ENCODE peak calls at places on chromosomes 5 and 9, in four cellular contexts. One of them, this sample, is unnamed.

GRCh38 chr9:37370968-37371563 is 51.4 kb upstream of the GRHPR start:
- DNase-seq in HCT116: no peak
- DNase-seq in K562: no peak
- DNase-seq in H1: no peak
- DNase-seq in this sample: peak; percentile 98

GRCh38 chr5:33457124-33457523 is 16.4 kb downstream of the TARS1 start:
- DNase-seq in HCT116: no peak
- DNase-seq in H1: no peak
- DNase-seq in K562: no peak
- DNase-seq in this sample: no peak

GRCh38 chr5:78610163-78610583 is 38.4 kb downstream of the LHFPL2 start:
- DNase-seq in HCT116: no peak
- DNase-seq in H1: no peak
- DNase-seq in K562: no peak
- DNase-seq in this sample: no peak

GRCh38 chr5:73615947-73616346 is 10.0 kb upstream of the ARHGEF28 start:
- DNase-seq in H1: no peak
- DNase-seq in K562: no peak
- DNase-seq in HCT116: no peak
- DNase-seq in this sample: no peak

GRCh38 chr5:81006955-81007636 is 46.9 kb downstream of the RASGRF2 start:
- DNase-seq in H1: no peak
- DNase-seq in K562: no peak
- DNase-seq in HCT116: no peak
- DNase-seq in this sample: no peak

GRCh38 chr5:101012880-101013279 is 109.8 kb upstream of the ST8SIA4 start:
- DNase-seq in H1: no peak
- DNase-seq in K562: no peak
- DNase-seq in HCT116: no peak
- DNase-seq in this sample: no peak

GRCh38 chr9:135592625-135593024 is 31.1 kb downstream of the PAEP start:
- DNase-seq in H1: no peak
- DNase-seq in K562: no peak
- DNase-seq in HCT116: no peak
- DNase-seq in this sample: no peak

GRCh38 chr5:146366904-146367303 is 28.3 kb downstream of the POU4F3 start:
- DNase-seq in K562: no peak
- DNase-seq in H1: no peak
- DNase-seq in HCT116: no peak
- DNase-seq in this sample: no peak

GRCh38 chr9:16262467-16263261 is 607.8 kb downstream of the BNC2 start:
- DNase-seq in H1: no peak
- DNase-seq in K562: no peak
- DNase-seq in HCT116: no peak
- DNase-seq in this sample: no peak

GRCh38 chr5:33563983-33564908 is 123.5 kb downstream of the TARS1 start:
- DNase-seq in H1: no peak
- DNase-seq in HCT116: no peak
- DNase-seq in K562: no peak
- DNase-seq in this sample: no peak

GRCh38 chr5:156838966-156839365 is 11.1 kb upstream of the PPP1R2B start:
- DNase-seq in K562: no peak
- DNase-seq in H1: no peak
- DNase-seq in HCT116: no peak
- DNase-seq in this sample: no peak

GRCh38 chr5:132566657-132567056 is 9.9 kb downstream of the RAD50 start:
- DNase-seq in HCT116: no peak
- DNase-seq in H1: no peak
- DNase-seq in K562: no peak
- DNase-seq in this sample: no peak

GRCh38 chr5:54455413-54456157 is at the start of gene HSPB3:
- DNase-seq in H1: no peak
- DNase-seq in HCT116: no peak
- DNase-seq in K562: no peak
- DNase-seq in this sample: no peak

GRCh38 chr5:173495225-173495904 is 121.1 kb downstream of the BOD1 start:
- DNase-seq in H1: no peak
- DNase-seq in HCT116: no peak
- DNase-seq in K562: no peak
- DNase-seq in this sample: no peak

GRCh38 chr5:169052207-169052606 is 248.7 kb downstream of the SLIT3 start:
- DNase-seq in K562: no peak
- DNase-seq in HCT116: no peak
- DNase-seq in H1: no peak
- DNase-seq in this sample: no peak

GRCh38 chr5:124675921-124676846 is 70.3 kb downstream of the ZNF608 start:
- DNase-seq in H1: no peak
- DNase-seq in K562: no peak
- DNase-seq in HCT116: no peak
- DNase-seq in this sample: no peak

GRCh38 chr9:130301483-130302286 is 36.1 kb downstream of the HMCN2 start:
- DNase-seq in H1: no peak
- DNase-seq in K562: no peak
- DNase-seq in HCT116: no peak
- DNase-seq in this sample: no peak

GRCh38 chr5:96235008-96235910 is 197.8 kb downstream of the PCSK1 start:
- DNase-seq in K562: no peak
- DNase-seq in HCT116: no peak
- DNase-seq in H1: no peak
- DNase-seq in this sample: no peak

GRCh38 chr5:81825237-81825636 is 74.3 kb upstream of the SSBP2 start:
- DNase-seq in K562: no peak
- DNase-seq in HCT116: no peak
- DNase-seq in H1: no peak
- DNase-seq in this sample: no peak

GRCh38 chr5:87899109-87900100 is 369.2 kb downstream of the TMEM161B start:
- DNase-seq in K562: no peak
- DNase-seq in H1: no peak
- DNase-seq in HCT116: no peak
- DNase-seq in this sample: peak; percentile 2

GRCh38 chr5:62124266-62124665 is 181.7 kb upstream of the KIF2A start:
- DNase-seq in K562: no peak
- DNase-seq in H1: no peak
- DNase-seq in HCT116: no peak
- DNase-seq in this sample: no peak

GRCh38 chr5:144598451-144599068 is 427.9 kb downstream of the KCTD16 start:
- DNase-seq in K562: no peak
- DNase-seq in H1: no peak
- DNase-seq in HCT116: no peak
- DNase-seq in this sample: no peak

GRCh38 chr9:15349892-15350761 is 43.1 kb upstream of the TTC39B start:
- DNase-seq in HCT116: no peak
- DNase-seq in H1: no peak
- DNase-seq in K562: no peak
- DNase-seq in this sample: no peak

GRCh38 chr5:168288349-168289245 is 2.8 kb upstream of the WWC1 start:
- DNase-seq in H1: no peak
- DNase-seq in K562: no peak
- DNase-seq in HCT116: peak; percentile 76
- DNase-seq in this sample: no peak

GRCh38 chr5:68178579-68178978 is 37.0 kb upstream of the PIK3R1 start:
- DNase-seq in H1: no peak
- DNase-seq in K562: no peak
- DNase-seq in HCT116: peak; percentile 3
- DNase-seq in this sample: no peak

GRCh38 chr5:155343468-155343867 is 329.9 kb downstream of the KIF4B start:
- DNase-seq in H1: no peak
- DNase-seq in K562: no peak
- DNase-seq in HCT116: no peak
- DNase-seq in this sample: no peak

GRCh38 chr9:81628897-81629296 is 60.5 kb downstream of the TLE1 start:
- DNase-seq in K562: no peak
- DNase-seq in H1: no peak
- DNase-seq in HCT116: no peak
- DNase-seq in this sample: no peak

GRCh38 chr9:123111977-123112869 is 78.8 kb downstream of the GPR21 start:
- DNase-seq in K562: no peak
- DNase-seq in HCT116: no peak
- DNase-seq in H1: no peak
- DNase-seq in this sample: no peak

GRCh38 chr5:74632947-74633356 is 7.6 kb downstream of the ENC1 start:
- DNase-seq in H1: no peak
- DNase-seq in K562: no peak
- DNase-seq in HCT116: peak; percentile 57
- DNase-seq in this sample: no peak

GRCh38 chr5:176166427-176166826 is 71.8 kb upstream of the SIMC1 start:
- DNase-seq in K562: no peak
- DNase-seq in H1: no peak
- DNase-seq in HCT116: peak; percentile 22
- DNase-seq in this sample: no peak

GRCh38 chr9:70835323-70835722 is 286.1 kb downstream of the TRPM3 start:
- DNase-seq in K562: no peak
- DNase-seq in HCT116: no peak
- DNase-seq in H1: no peak
- DNase-seq in this sample: no peak

GRCh38 chr5:1722877-1723276 is 76.8 kb downstream of the MRPL36 start:
- DNase-seq in K562: no peak
- DNase-seq in H1: peak; percentile 30
- DNase-seq in HCT116: no peak
- DNase-seq in this sample: no peak

GRCh38 chr9:36728651-36729520 is 156.2 kb downstream of the MELK start:
- DNase-seq in K562: peak; percentile 64
- DNase-seq in H1: peak; percentile 99
- DNase-seq in HCT116: peak; percentile 57
- DNase-seq in this sample: peak; percentile 13

GRCh38 chr5:150303070-150303595 is 428 bp upstream of the ARSI start:
- DNase-seq in HCT116: no peak
- DNase-seq in H1: no peak
- DNase-seq in K562: no peak
- DNase-seq in this sample: no peak

GRCh38 chr9:88013607-88014006 is 39.3 kb upstream of the CDK20 start:
- DNase-seq in HCT116: no peak
- DNase-seq in K562: no peak
- DNase-seq in H1: no peak
- DNase-seq in this sample: no peak

GRCh38 chr9:88011005-88011766 is 36.9 kb upstream of the CDK20 start:
- DNase-seq in H1: no peak
- DNase-seq in K562: peak; percentile 8
- DNase-seq in HCT116: no peak
- DNase-seq in this sample: no peak

GRCh38 chr9:88013051-88013450 is 38.7 kb upstream of the CDK20 start:
- DNase-seq in H1: no peak
- DNase-seq in HCT116: no peak
- DNase-seq in K562: no peak
- DNase-seq in this sample: no peak

GRCh38 chr9:88018101-88018500 is 43.8 kb upstream of the CDK20 start:
- DNase-seq in HCT116: no peak
- DNase-seq in H1: no peak
- DNase-seq in K562: no peak
- DNase-seq in this sample: no peak

GRCh38 chr9:88017086-88017485 is 42.8 kb upstream of the CDK20 start:
- DNase-seq in HCT116: no peak
- DNase-seq in K562: no peak
- DNase-seq in H1: no peak
- DNase-seq in this sample: no peak
- TF ChIP-seq EGR1 in HCT116: no peak
- TF ChIP-seq EGR1 in K562: no peak
- TF ChIP-seq EGR1 in H1: no peak
- TF ChIP-seq EGR1 in this sample: no peak

DNA sequence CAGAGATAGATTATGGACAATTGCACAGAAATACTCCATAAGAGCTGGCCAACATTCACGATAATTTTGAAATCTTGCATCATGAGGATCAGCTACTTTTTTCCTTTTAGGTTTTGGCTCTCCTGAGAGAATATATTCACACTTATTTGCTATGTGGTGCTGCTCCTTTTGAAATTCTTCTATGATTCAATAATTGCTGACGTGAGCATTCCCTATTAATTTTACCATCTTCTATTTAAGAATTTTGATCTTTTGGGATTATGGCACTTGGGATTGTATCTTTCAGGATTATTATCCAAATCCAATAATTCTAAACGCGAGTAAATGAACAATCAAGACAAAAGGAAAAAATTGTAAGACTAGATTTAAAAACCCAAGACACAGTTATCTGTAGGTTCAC is 358.8 kb downstream of the ELAVL2 start:
- DNase-seq in H1: no peak
- DNase-seq in HCT116: no peak
- DNase-seq in K562: no peak
- DNase-seq in this sample: no peak
- TF ChIP-seq SP1 in H1: no peak
- TF ChIP-seq SP1 in HCT116: no peak
- TF ChIP-seq SP1 in K562: no peak
- TF ChIP-seq SP1 in this sample: no peak

GRCh38 chr5:118919016-118919415 is 69.3 kb downstream of the DTWD2 start:
- DNase-seq in K562: no peak
- DNase-seq in HCT116: no peak
- DNase-seq in H1: no peak
- DNase-seq in this sample: no peak
- TF ChIP-seq YY1 in K562: no peak
- TF ChIP-seq YY1 in HCT116: no peak
- TF ChIP-seq YY1 in H1: no peak
- TF ChIP-seq YY1 in this sample: no peak

GRCh38 chr9:6014668-6015270 is 655 bp downstream of the RANBP6 start:
- DNase-seq in K562: peak; percentile 7
- DNase-seq in HCT116: peak; percentile 7
- DNase-seq in H1: no peak
- DNase-seq in this sample: no peak
- TF ChIP-seq EGR1 in K562: no peak
- TF ChIP-seq EGR1 in HCT116: no peak
- TF ChIP-seq EGR1 in H1: no peak
- TF ChIP-seq EGR1 in this sample: no peak

DNA sequence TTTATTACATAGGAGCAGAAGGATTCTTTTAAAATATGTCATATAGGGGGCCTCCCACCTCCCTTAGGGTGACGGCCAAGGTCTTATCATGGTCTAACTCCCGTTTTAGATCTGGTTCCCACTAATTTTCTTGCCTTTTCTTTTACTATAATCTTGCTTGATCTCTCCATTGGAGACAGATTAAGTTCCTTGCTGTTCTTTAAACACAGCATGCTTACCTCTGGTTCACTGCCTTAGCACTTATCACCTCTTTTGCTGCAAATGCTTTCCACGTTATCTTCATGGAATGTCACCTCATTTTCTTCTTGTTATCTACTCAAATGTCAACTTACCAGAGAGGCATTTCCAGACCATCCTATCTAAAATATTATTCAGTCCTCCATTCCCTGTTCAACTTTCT is 1047.6 kb downstream of the TLE4 start:
- DNase-seq in H1: no peak
- DNase-seq in HCT116: no peak
- DNase-seq in K562: no peak
- DNase-seq in this sample: no peak
- TF ChIP-seq SP1 in H1: no peak
- TF ChIP-seq SP1 in HCT116: no peak
- TF ChIP-seq SP1 in K562: no peak
- TF ChIP-seq SP1 in this sample: no peak